ENCODE peak calls at places on chromosomes 12 and 14, in six cellular contexts. P is stimulated activated CD8-positive, alpha-beta memory T cell treated with anti-CD3 and anti-CD28 coated beads, Interleukin-7, amount 100 ng/mL, for 4 hours; S is left colon; E is ELR; Q is NCI-H1105 treated with DMSO at 0.1 percent for 48 hours; V is activated CD8-positive, alpha-beta memory T cell treated with anti-CD3 and anti-CD28 coated beads for 4 hours. W is an unnamed sample.

GRCh38 chr14:68124885-68125731 is 305.5 kb downstream of the RAD51B start:
- DNase-seq in P (no peak), S (no peak), E (peak), Q (no peak), V (no peak), W (peak)

GRCh38 chr12:114903394-114903748 is 219.4 kb upstream of the TBX3 start:
- DNase-seq in P (no peak), S (no peak), E (peak), Q (no peak), V (no peak), W (peak)

GRCh38 chr12:62522984-62523383 is 56.4 kb downstream of the MON2 start:
- DNase-seq in P (no peak), S (no peak), E (peak), Q (peak), V (no peak), W (no peak)

GRCh38 chr12:116708826-116709756 is 28.8 kb downstream of the SPRING1 start:
- DNase-seq in P (no peak), S (peak), E (peak), Q (peak), V (no peak), W (peak)

GRCh38 chr12:109877504-109878246 is 2.7 kb downstream of the GLTP start:
- DNase-seq in P (no peak), S (no peak), E (no peak), Q (no peak), V (no peak), W (no peak)

GRCh38 chr14:26897186-26897585 is 299.4 kb upstream of the NOVA1 start:
- DNase-seq in P (no peak), S (no peak), E (no peak), Q (no peak), V (no peak), W (no peak)

GRCh38 chr14:20857630-20858261 is 33.4 kb upstream of the RNASE3 start:
- DNase-seq in P (peak), S (peak), E (peak), Q (peak), V (peak), W (peak)

GRCh38 chr12:105076098-105076497 is 8.2 kb downstream of the ALDH1L2 start:
- DNase-seq in P (no peak), S (no peak), E (peak), Q (no peak), V (no peak), W (no peak)

GRCh38 chr14:87830443-87831096 is 162.4 kb downstream of the GALC start:
- DNase-seq in P (no peak), S (no peak), E (no peak), Q (no peak), V (no peak), W (no peak)

GRCh38 chr12:45259732-45260480 is 44.0 kb downstream of the ANO6 start:
- DNase-seq in P (no peak), S (no peak), E (peak), Q (no peak), V (no peak), W (no peak)

GRCh38 chr14:93032301-93032929 is 83.3 kb downstream of the ITPK1 start:
- DNase-seq in P (no peak), S (no peak), E (no peak), Q (no peak), V (no peak), W (peak)

GRCh38 chr12:53743277-53744129 is 8.3 kb downstream of the CISTR start:
- DNase-seq in P (peak), S (no peak), E (peak), Q (peak), V (peak), W (peak)

GRCh38 chr12:76552343-76552938 is 7.1 kb downstream of the OSBPL8 start:
- DNase-seq in P (no peak), S (no peak), E (no peak), Q (no peak), V (no peak), W (no peak)

GRCh38 chr14:43795600-43796228 is 711.4 kb downstream of the FSCB start:
- DNase-seq in P (no peak), S (no peak), E (peak), Q (peak), V (no peak), W (no peak)